ENCODE peak calls at places on chromosomes 3 and 15, in six cellular contexts. Z, J, H, V, C and W are unnamed samples. For H3K4me1, the result is how much of the 10 kb centered on the place peaks cover.

GRCh38 chr3:171776411-171776810 is 33.9 kb downstream of the PLD1 start:
- DNase-seq in V (no peak), C (no peak), J (no peak), Z (no peak), H (no peak), W (no peak)

GRCh38 chr3:131553495-131554247 is 50.9 kb upstream of the MRPL3 start:
- DNase-seq in J (no peak), Z (no peak), H (no peak), V (no peak), C (no peak), W (no peak)

GRCh38 chr15:70437089-70437488 is 326.3 kb downstream of the UACA start:
- DNase-seq in J (no peak), Z (no peak), H (no peak), V (no peak), C (no peak), W (no peak)

GRCh38 chr3:129625071-129625874 is 18.8 kb upstream of the PLXND1 start:
- DNase-seq in C (peak), Z (peak), H (no peak), J (peak), V (peak), W (peak)

GRCh38 chr3:179688847-179689246 is 36.0 kb downstream of the USP13 start:
- DNase-seq in Z (no peak), C (no peak), V (no peak), H (no peak), J (no peak), W (no peak)

GRCh38 chr3:38151667-38152265 is 13.3 kb downstream of the MYD88 start:
- DNase-seq in V (no peak), C (no peak), J (no peak), H (no peak), Z (no peak), W (no peak)

GRCh38 chr15:83999396-84000120 is 236.0 kb upstream of the GOLGA6L4 start:
- DNase-seq in H (no peak), J (no peak), V (no peak), C (no peak), Z (no peak), W (no peak)

GRCh38 chr3:53049987-53050386 is 4.1 kb upstream of the SFMBT1 start:
- DNase-seq in C (no peak), J (no peak), V (no peak), Z (no peak), H (no peak), W (no peak)

GRCh38 chr3:179297971-179298725 is 24.7 kb upstream of the ZNF639 start:
- DNase-seq in J (no peak), H (no peak), C (no peak), V (no peak), Z (no peak), W (no peak)

GRCh38 chr15:89096664-89097063 is 8.4 kb downstream of the ABHD2 start:
- DNase-seq in J (no peak), H (no peak), C (no peak), Z (no peak), V (no peak), W (no peak)

GRCh38 chr3:42979044-42979962 is at the start of gene GASK1A:
- DNase-seq in V (peak), C (peak), J (peak), Z (peak), H (peak), W (peak)

GRCh38 chr3:14452676-14453367 is 50.4 kb downstream of the SLC6A6 start:
- DNase-seq in V (peak), C (peak), J (peak), Z (peak), H (no peak), W (peak)

GRCh38 chr3:132788299-132788698 is 66.1 kb upstream of the NPHP3 start:
- DNase-seq in C (no peak), H (no peak), Z (no peak), V (no peak), J (no peak), W (peak)

GRCh38 chr3:89578253-89578529 is 470.8 kb downstream of the EPHA3 start:
- DNase-seq in Z (no peak), V (no peak), H (no peak), C (no peak), J (no peak), W (no peak)

GRCh38 chr3:176941674-176942073 is 255.6 kb downstream of the TBL1XR1 start:
- DNase-seq in Z (no peak), V (no peak), H (no peak), C (no peak), J (no peak), W (no peak)

GRCh38 chr3:134126153-134126552 is 96.4 kb upstream of the SLCO2A1 start:
- DNase-seq in J (no peak), H (no peak), C (no peak), V (no peak), Z (no peak), W (no peak)

GRCh38 chr3:15467227-15468181 is 40.1 kb downstream of the EAF1 start:
- DNase-seq in Z (peak), H (no peak), J (no peak), V (no peak), C (no peak), W (no peak)

GRCh38 chr3:127942613-127943012 is 27.6 kb downstream of the KBTBD12 start:
- DNase-seq in J (no peak), H (no peak), C (no peak), Z (no peak), V (no peak), W (no peak)

GRCh38 chr3:134771962-134772361 is 23.1 kb upstream of the EPHB1 start:
- DNase-seq in J (no peak), V (no peak), C (no peak), H (no peak), Z (no peak), W (no peak)

GRCh38 chr3:64224826-64225606 is at the start of gene PRICKLE2:
- DNase-seq in H (no peak), J (peak), Z (peak), V (peak), C (peak), W (peak)

GRCh38 chr3:173743512-173743911 is 346.0 kb downstream of the NLGN1 start:
- DNase-seq in V (no peak), H (no peak), C (no peak), J (no peak), Z (no peak), W (no peak)

GRCh38 chr3:21062724-21063436 is 688.1 kb downstream of the ZNF385D start:
- DNase-seq in C (no peak), V (no peak), H (no peak), J (no peak), Z (no peak), W (no peak)

GRCh38 chr3:103127116-103127630 is 692.4 kb downstream of the ZPLD1 start:
- DNase-seq in H (no peak), V (no peak), C (no peak), J (no peak), Z (no peak), W (no peak)

GRCh38 chr3:49133226-49133951 is 539 bp upstream of the LAMB2 start:
- DNase-seq in Z (peak), H (peak), J (peak), C (peak), V (peak), W (peak)

GRCh38 chr3:56870436-56870835 is 68.7 kb upstream of the ARHGEF3 start:
- DNase-seq in C (no peak), H (no peak), V (no peak), Z (no peak), J (no peak), W (no peak)

GRCh38 chr3:65233561-65233960 is 545.8 kb upstream of the ADAMTS9 start:
- DNase-seq in V (no peak), C (no peak), Z (no peak), J (no peak), H (no peak), W (no peak)

GRCh38 chr15:43469867-43470266 is 23.1 kb downstream of the TP53BP1 start:
- DNase-seq in H (no peak), V (no peak), J (no peak), C (no peak), Z (no peak), W (no peak)

GRCh38 chr3:189748046-189748445 is 116.9 kb downstream of the TP63 start:
- DNase-seq in C (no peak), V (no peak), H (no peak), Z (no peak), J (no peak), W (no peak)

GRCh38 chr15:91864669-91865068 is 11.2 kb downstream of the SLCO3A1 start:
- DNase-seq in C (no peak), Z (no peak), H (no peak), J (no peak), V (no peak), W (no peak)

GRCh38 chr15:77821959-77822256 is 189.2 kb upstream of the LINGO1 start:
- DNase-seq in H (no peak), Z (no peak), J (no peak), C (no peak), V (no peak), W (no peak)

GRCh38 chr15:82894971-82895520 is 57.5 kb downstream of the HOMER2 start:
- DNase-seq in H (no peak), C (no peak), J (no peak), V (no peak), Z (no peak), W (no peak)

GRCh38 chr3:116179091-116179490 is 266.2 kb downstream of the LSAMP start:
- DNase-seq in H (no peak), Z (no peak), C (no peak), J (no peak), V (no peak), W (no peak)

GRCh38 chr15:36591534-36592411 is 12.3 kb downstream of the CDIN1 start:
- DNase-seq in J (no peak), Z (no peak), C (no peak), V (no peak), H (no peak), W (no peak)

GRCh38 chr3:57206423-57206822 is 6.6 kb upstream of the HESX1 start:
- DNase-seq in C (no peak), J (no peak), V (no peak), H (no peak), Z (no peak), W (no peak)

GRCh38 chr3:171184372-171184771 is 157.9 kb upstream of the SLC2A2 start:
- DNase-seq in J (no peak), H (no peak), Z (no peak), C (no peak), V (no peak), W (no peak)

GRCh38 chr3:194632211-194632982 is 822 bp downstream of the TMEM44 start:
- DNase-seq in J (no peak), C (peak), H (peak), Z (no peak), V (peak), W (peak)

GRCh38 chr3:76938962-76939361 is 100.9 kb upstream of the ROBO2 start:
- DNase-seq in J (no peak), C (no peak), H (no peak), Z (no peak), V (no peak), W (no peak)

GRCh38 chr3:50649451-50649931 is 25.2 kb upstream of the DOCK3 start:
- DNase-seq in H (no peak), V (no peak), J (no peak), Z (no peak), C (no peak), W (no peak)

DNA sequence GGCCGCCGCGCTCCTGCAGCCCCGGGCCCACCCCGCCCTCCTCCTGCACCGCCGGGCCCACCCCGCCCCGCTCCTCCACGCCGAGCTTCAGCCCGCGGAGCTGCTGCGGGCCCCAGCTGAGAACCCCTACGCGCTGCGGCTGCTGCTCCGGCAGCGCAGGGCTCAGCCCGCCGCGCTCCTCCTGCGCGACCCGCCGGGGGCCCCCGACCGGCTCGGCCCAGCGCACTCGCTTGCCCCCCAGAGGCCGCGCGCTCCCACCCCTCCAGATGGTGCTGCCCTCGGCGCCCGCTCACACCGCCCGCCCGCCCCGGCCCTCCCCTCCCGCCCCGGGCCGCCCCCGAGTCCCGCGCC is 918 bp upstream of the TNK2 start:
- DNase-seq in C (no peak), V (no peak), H (no peak), J (peak), Z (no peak), W (no peak)
- H3K4me3 ChIP-seq in C (peak), V (peak), H (peak), J (peak), Z (peak), W (peak)

GRCh38 chr3:109072208-109072607 is 45.7 kb downstream of the MORC1 start:
- DNase-seq in V (no peak), Z (no peak), C (no peak), J (no peak), H (no peak), W (no peak)

GRCh38 chr3:109070232-109070631 is 47.7 kb downstream of the MORC1 start:
- DNase-seq in Z (no peak), C (no peak), J (no peak), V (no peak), H (no peak), W (no peak)

GRCh38 chr3:109073116-109073515 is 44.8 kb downstream of the MORC1 start:
- DNase-seq in C (no peak), J (no peak), Z (no peak), H (no peak), V (no peak), W (no peak)

DNA sequence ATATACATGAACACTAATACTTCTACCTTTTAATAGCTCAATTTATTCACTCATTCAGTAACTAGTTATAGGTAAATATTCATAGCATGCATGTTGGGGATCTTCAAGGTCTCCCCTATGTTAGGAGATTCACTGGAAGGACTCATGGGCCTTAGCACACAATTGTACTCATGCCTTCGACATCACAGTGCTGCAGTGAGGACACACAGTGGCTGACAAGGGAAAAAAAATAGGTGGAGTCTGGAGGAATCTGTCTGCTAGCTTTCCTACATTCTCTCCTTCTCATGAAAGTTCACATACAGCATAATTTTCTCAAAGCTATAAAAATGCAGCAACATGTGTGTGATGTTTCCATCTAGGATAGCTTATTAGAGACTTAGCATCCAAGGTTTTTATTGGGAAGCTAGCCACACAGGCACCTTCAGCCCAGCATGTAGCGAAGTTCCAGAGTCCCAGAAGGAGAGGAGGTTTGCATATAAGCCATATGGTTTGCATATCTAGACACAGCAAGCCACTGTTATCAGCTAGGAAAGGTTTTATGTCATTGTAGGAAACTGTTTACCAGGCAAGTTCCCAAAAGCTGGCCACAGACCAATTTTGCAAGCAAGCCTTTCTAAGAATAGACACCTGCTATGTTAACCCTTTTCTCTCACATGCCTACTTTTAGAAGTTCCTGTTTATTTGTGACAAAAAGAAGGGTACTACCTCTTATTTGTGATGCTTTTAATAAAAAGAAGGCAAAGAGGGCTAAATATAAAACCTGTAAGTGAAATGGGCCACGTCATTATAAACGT is 46.4 kb downstream of the MORC1 start:
- DNase-seq in C (no peak), J (no peak), Z (no peak), V (no peak), H (no peak), W (no peak)
- TF ChIP-seq CTCF in C (no peak), J (no peak), Z (no peak), V (no peak), H (peak), W (no peak)

GRCh38 chr3:150743508-150743907 is 19.5 kb downstream of the SIAH2 start:
- DNase-seq in H (no peak), C (no peak), V (no peak), Z (no peak), J (no peak), W (no peak)

GRCh38 chr3:150740733-150741496 is 22.1 kb downstream of the SIAH2 start:
- DNase-seq in H (no peak), J (no peak), Z (no peak), V (no peak), C (no peak), W (no peak)

GRCh38 chr3:150741497-150742140 is 21.4 kb downstream of the SIAH2 start:
- DNase-seq in V (no peak), J (no peak), C (no peak), Z (no peak), H (no peak), W (no peak)

GRCh38 chr3:150742679-150743078 is 20.3 kb downstream of the SIAH2 start:
- DNase-seq in J (no peak), H (no peak), C (no peak), Z (no peak), V (no peak), W (no peak)

DNA sequence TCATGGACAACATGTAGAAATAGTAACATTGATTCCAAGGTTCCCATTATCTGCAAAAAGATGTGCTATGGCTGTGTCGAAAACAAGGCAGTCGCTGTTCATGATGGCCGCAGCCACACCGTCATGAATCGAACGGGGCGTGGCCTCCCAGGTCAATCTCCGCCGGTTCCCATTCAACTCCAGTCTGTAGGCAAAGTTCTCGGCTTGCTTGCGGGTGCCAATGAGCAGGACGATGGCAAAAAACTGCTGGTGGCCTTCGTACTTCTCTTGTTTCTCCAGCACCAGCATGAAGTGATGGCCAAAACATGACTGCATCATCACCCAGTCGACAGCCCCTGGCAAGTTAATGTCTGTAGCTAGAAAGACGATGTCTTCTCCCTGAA is 20.8 kb downstream of the SIAH2 start:
- DNase-seq in H (no peak), Z (no peak), J (no peak), V (no peak), C (no peak), W (no peak)
- H3K4me1 ChIP-seq in H (under half), Z (half or more), J (under half), V (half or more), C (under half), W (under half)

GRCh38 chr3:29757054-29757777 is 476.3 kb downstream of the RBMS3 start:
- DNase-seq in V (no peak), C (no peak), H (no peak), J (no peak), Z (no peak), W (no peak)

GRCh38 chr3:29759021-29759359 is 478.1 kb downstream of the RBMS3 start:
- DNase-seq in V (no peak), H (no peak), Z (no peak), J (no peak), C (no peak), W (no peak)

GRCh38 chr3:29758108-29759020 is 477.5 kb downstream of the RBMS3 start:
- DNase-seq in V (no peak), H (no peak), J (no peak), Z (no peak), C (no peak), W (no peak)

GRCh38 chr3:29763115-29763514 is 482.2 kb downstream of the RBMS3 start:
- DNase-seq in C (no peak), J (no peak), V (no peak), H (no peak), Z (no peak), W (no peak)

DNA sequence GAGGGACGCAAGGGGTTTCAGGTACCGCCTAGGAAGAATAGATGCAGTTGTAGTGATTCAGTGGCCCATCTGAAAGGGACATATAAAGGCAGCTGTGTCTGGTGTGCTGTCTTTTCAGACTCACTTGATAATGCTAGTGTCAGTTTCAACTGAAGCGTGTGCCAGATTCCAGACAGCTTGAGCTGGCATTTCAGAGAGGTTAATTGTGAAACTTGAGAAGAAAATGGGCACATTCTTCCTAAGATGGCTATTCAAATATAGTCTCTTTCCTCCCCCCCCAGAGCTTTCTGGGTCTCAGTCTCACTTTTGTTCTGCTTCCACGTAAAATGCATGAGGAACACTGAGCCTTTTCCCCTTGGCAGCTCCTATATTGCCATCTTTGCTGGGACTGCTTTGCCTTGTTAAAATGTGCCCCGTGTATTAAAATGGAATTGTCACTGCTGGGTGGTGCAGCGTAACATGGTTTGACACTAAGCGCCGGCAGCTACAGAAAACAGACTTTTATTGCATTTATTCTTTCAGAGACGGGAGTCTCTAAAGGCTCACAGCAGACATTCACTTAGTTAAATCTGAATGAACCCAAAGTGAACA is 478.7 kb downstream of the RBMS3 start:
- DNase-seq in V (no peak), H (no peak), C (no peak), Z (no peak), J (no peak), W (no peak)
- H3K4me3 ChIP-seq in V (no peak), H (no peak), C (no peak), Z (no peak), J (no peak), W (no peak)

GRCh38 chr3:9078561-9079240 is 115.4 kb upstream of the RAD18 start:
- DNase-seq in V (no peak), H (no peak), J (no peak), C (no peak), Z (no peak), W (no peak)
- TF ChIP-seq CTCF in V (no peak), H (peak), J (no peak), C (no peak), Z (no peak), W (no peak)